ENCODE peak calls at places on chromosomes 6 and 20, in ten cellular contexts. D is endodermal cell; I is Peyer's patch; W is heart left ventricle; E is stomach; O is fibroblast of lung; X is IMR-90; T is CD8-positive, alpha-beta T cell; A is breast epithelium; F is keratinocyte. R is an unnamed sample. For H3K36me3 and H3K27me3, the result is how much of the 10 kb centered on the place peaks cover.

GRCh38 chr6:162873537-162873936 is 145.8 kb downstream of the PACRG start:
- DNase-seq in O (no peak), F (no peak), A (no peak), T (no peak), W (no peak), X (no peak), I (no peak), D (no peak), E (no peak), R (no peak)

GRCh38 chr20:21702553-21703467 is 2.7 kb upstream of the PAX1 start:
- DNase-seq in W (no peak), O (peak), A (peak), F (no peak), I (no peak), E (no peak), T (no peak), D (peak), X (peak), R (no peak)

GRCh38 chr6:6736753-6737654 is 148.5 kb downstream of the LY86 start:
- DNase-seq in I (no peak), T (no peak), W (peak), X (no peak), F (no peak), D (peak), E (peak), O (peak), A (no peak), R (peak)

GRCh38 chr6:626236-626635 is 30.7 kb downstream of the HUS1B start:
- DNase-seq in E (no peak), A (no peak), O (peak), X (peak), W (no peak), F (no peak), T (no peak), D (no peak), I (no peak), R (no peak)

GRCh38 chr20:62307226-62308101 is 4.7 kb downstream of the ADRM1 start:
- DNase-seq in D (no peak), O (peak), E (no peak), X (no peak), A (no peak), T (no peak), W (no peak), I (no peak), F (no peak), R (no peak)

GRCh38 chr20:31608256-31608980 is 3.3 kb downstream of the ID1 start:
- DNase-seq in W (peak), T (no peak), X (peak), O (peak), D (peak), A (peak), E (peak), F (no peak), I (no peak), R (no peak)

GRCh38 chr6:41598670-41599014 is 39.6 kb upstream of the MDFI start:
- DNase-seq in I (no peak), A (no peak), F (no peak), E (no peak), W (no peak), T (no peak), O (no peak), D (no peak), X (no peak), R (no peak)

GRCh38 chr6:21227486-21227885 is 366.1 kb upstream of the SOX4 start:
- DNase-seq in O (no peak), D (no peak), A (no peak), X (peak), T (no peak), E (no peak), F (peak), I (no peak), W (no peak), R (no peak)

GRCh38 chr6:163723759-163724158 is 309.2 kb downstream of the QKI start:
- DNase-seq in F (no peak), E (no peak), O (no peak), A (no peak), D (no peak), T (no peak), W (no peak), X (no peak), I (no peak), R (no peak)

GRCh38 chr6:52551483-52552277 is 25.2 kb downstream of the TRAM2 start:
- DNase-seq in X (peak), A (peak), W (peak), I (no peak), D (peak), E (peak), F (no peak), O (peak), T (no peak), R (no peak)

GRCh38 chr6:98927534-98927933 is 20.2 kb downstream of the FBXL4 start:
- DNase-seq in A (no peak), F (no peak), O (no peak), W (no peak), X (no peak), I (no peak), D (no peak), E (peak), T (no peak), R (no peak)

GRCh38 chr20:10671850-10672578 is 1.8 kb downstream of the JAG1 start:
- DNase-seq in W (peak), A (peak), E (peak), I (no peak), D (peak), T (no peak), X (peak), F (no peak), O (peak), R (no peak)

GRCh38 chr6:26555505-26556262 is 17.5 kb downstream of the HMGN4 start:
- DNase-seq in E (no peak), O (no peak), I (no peak), A (no peak), F (no peak), X (peak), W (no peak), D (peak), T (no peak), R (no peak)

GRCh38 chr6:10401004-10401536 is 13.8 kb downstream of the TFAP2A start:
- DNase-seq in W (no peak), O (no peak), A (no peak), D (no peak), X (no peak), E (no peak), I (no peak), T (no peak), F (no peak), R (no peak)

GRCh38 chr6:32973144-32973854 is 4.9 kb downstream of the BRD2 start:
- DNase-seq in T (peak), F (no peak), D (peak), O (no peak), A (no peak), X (peak), W (no peak), I (peak), E (peak), R (no peak)

GRCh38 chr6:40947876-40948514 is 91.0 kb downstream of the UNC5CL start:
- DNase-seq in A (no peak), T (no peak), W (no peak), F (no peak), E (no peak), X (peak), O (peak), I (no peak), D (peak), R (peak)

GRCh38 chr20:23225407-23226060 is 125.1 kb upstream of the NXT1 start:
- DNase-seq in W (no peak), F (no peak), E (peak), I (no peak), T (no peak), A (no peak), D (no peak), X (peak), O (peak), R (no peak)

GRCh38 chr20:7993238-7993637 is 26.3 kb downstream of the TMX4 start:
- DNase-seq in W (no peak), A (no peak), E (no peak), T (no peak), D (no peak), I (no peak), X (no peak), O (no peak), F (no peak), R (no peak)

GRCh38 chr20:7993703-7994102 is 25.9 kb downstream of the TMX4 start:
- DNase-seq in X (no peak), T (no peak), W (no peak), A (no peak), F (no peak), I (no peak), O (no peak), E (no peak), D (no peak), R (no peak)

GRCh38 chr20:7985916-7986315 is 33.6 kb downstream of the TMX4 start:
- DNase-seq in I (no peak), D (no peak), E (no peak), F (no peak), A (no peak), X (no peak), O (no peak), T (no peak), W (no peak), R (no peak)

GRCh38 chr20:7984192-7984591 is 35.4 kb downstream of the TMX4 start:
- DNase-seq in E (no peak), A (no peak), X (no peak), T (no peak), D (peak), F (no peak), O (no peak), W (no peak), I (no peak), R (no peak)

DNA sequence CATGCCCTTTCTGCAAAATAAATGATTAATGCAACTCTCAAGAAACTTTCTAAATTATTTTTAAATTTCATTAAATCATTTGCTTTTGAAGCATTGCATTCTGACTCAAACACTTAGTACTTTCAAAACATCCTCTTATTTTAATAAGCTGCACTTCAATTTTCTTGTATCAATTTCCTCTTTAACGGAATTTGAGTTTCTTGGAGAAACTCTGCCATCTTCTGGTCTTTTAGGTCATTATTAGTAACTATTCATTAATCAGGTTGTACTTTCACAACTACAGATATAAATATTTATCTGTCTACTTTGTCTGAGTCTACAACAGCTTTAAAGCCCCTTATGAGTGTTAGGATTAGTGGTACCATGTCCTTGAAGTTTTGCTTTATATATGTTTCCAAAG is 30.2 kb downstream of the TMX4 start:
- DNase-seq in F (no peak), A (no peak), W (no peak), E (no peak), I (no peak), D (no peak), X (no peak), T (no peak), O (peak), R (no peak)
- H3K36me3 ChIP-seq in F (under half), A (under half), W (half or more), E (under half), I (under half), D (under half), X (under half), T (under half), O (under half), R (under half)

GRCh38 chr20:51768759-51769517 is 748 bp upstream of the ATP9A start:
- DNase-seq in W (peak), I (no peak), X (no peak), A (no peak), O (no peak), E (no peak), D (no peak), T (no peak), F (no peak), R (no peak)

GRCh38 chr20:51767018-51767866 is 948 bp downstream of the ATP9A start:
- DNase-seq in A (peak), W (peak), O (peak), T (peak), D (peak), I (peak), X (no peak), E (peak), F (peak), R (no peak)

GRCh38 chr20:51763965-51764602 is 4.1 kb downstream of the ATP9A start:
- DNase-seq in X (peak), W (no peak), E (no peak), T (no peak), F (no peak), D (no peak), O (peak), A (no peak), I (no peak), R (no peak)

GRCh38 chr20:51769941-51770615 is 1.9 kb upstream of the ATP9A start:
- DNase-seq in X (no peak), A (no peak), O (no peak), T (no peak), W (no peak), F (no peak), E (no peak), I (no peak), D (no peak), R (no peak)

DNA sequence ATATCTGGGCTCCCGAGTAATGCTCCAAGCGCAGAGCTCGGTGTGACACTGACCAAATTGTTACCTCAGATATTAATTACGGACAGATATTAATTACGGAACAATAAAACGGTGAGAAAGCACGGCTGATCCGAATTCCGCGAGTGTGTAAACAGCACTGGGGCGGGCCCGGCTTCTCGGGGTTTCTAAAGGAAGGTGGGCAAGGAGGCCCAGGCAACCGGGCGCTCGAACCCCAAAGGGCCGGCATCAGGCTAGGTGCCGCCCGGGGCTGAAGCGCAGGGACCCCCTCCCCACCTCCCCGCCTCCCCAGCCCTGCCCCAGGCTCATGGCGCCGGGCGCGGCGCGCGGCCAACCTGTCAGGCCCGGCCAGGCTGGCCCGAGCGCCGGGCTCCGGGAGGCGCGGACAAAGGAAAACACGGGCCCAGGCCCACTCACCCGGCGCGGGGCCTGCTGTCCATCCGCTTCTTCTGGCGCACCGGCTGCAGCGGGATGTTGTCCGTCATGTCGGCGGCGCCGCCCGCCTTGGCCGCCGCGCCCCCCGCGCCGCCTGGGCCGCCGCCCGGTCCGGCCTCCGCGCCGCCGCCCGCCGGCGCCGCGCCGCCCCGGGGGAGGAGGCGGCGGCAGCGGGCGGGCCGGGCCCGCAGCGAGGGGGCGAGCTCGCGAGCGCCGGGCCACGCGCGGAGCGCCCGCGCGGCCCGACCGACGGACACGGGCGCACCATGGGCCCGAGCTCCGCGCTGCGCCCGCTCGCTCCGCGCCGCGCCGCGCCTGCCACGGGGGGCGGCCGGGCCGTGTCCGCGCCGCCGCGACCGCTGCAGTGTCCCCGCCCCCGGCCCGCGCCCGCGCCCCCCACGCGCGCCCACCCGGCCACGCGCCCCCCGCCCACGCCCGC is at the start of gene ATP9A:
- DNase-seq in A (no peak), I (no peak), D (peak), E (peak), T (no peak), O (peak), F (no peak), X (peak), W (peak), R (no peak)
- TF ChIP-seq CTCF in A (no peak), I (no peak), D (peak), E (no peak), T (no peak), O (no peak), F (no peak), X (no peak), W (no peak), R (no peak)

GRCh38 chr20:5077761-5078387 is 41.9 kb downstream of the PCNA start:
- DNase-seq in F (no peak), A (no peak), W (no peak), O (no peak), D (no peak), T (peak), X (no peak), I (no peak), E (no peak), R (no peak)

GRCh38 chr20:5070570-5070969 is 49.2 kb downstream of the PCNA start:
- DNase-seq in A (no peak), T (no peak), X (no peak), F (no peak), E (no peak), W (no peak), O (no peak), D (no peak), I (no peak), R (no peak)

GRCh38 chr20:5073154-5074049 is 46.4 kb downstream of the PCNA start:
- DNase-seq in D (peak), A (peak), T (no peak), F (peak), O (peak), E (peak), X (peak), I (no peak), W (peak), R (peak)

GRCh38 chr20:5072756-5073153 is 47.0 kb downstream of the PCNA start:
- DNase-seq in W (no peak), F (no peak), X (no peak), O (no peak), I (no peak), E (no peak), D (no peak), T (no peak), A (no peak), R (no peak)

GRCh38 chr20:5074050-5074674 is 45.6 kb downstream of the PCNA start:
- DNase-seq in E (no peak), D (no peak), A (no peak), I (no peak), O (no peak), W (no peak), F (no peak), T (no peak), X (no peak), R (no peak)
- H3K27me3 ChIP-seq in E (under half), D (under half), A (under half), I (under half), O (under half), W (under half), F (under half), T (under half), X (under half), R (under half)

GRCh38 chr20:50893620-50894019 is 37.6 kb downstream of the ADNP start:
- DNase-seq in W (no peak), O (no peak), F (no peak), X (no peak), A (no peak), D (no peak), E (no peak), I (no peak), T (no peak), R (no peak)
- H3K36me3 ChIP-seq in W (half or more), O (under half), F (half or more), X (under half), A (under half), D (half or more), E (under half), I (half or more), T (under half), R (under half)

GRCh38 chr6:44974511-44974910 is 353.6 kb upstream of the RUNX2 start:
- DNase-seq in E (no peak), D (no peak), O (no peak), I (no peak), T (no peak), W (no peak), X (no peak), F (no peak), A (no peak), R (no peak)

GRCh38 chr6:44966449-44967091 is 361.6 kb upstream of the RUNX2 start:
- DNase-seq in I (no peak), T (no peak), A (no peak), E (no peak), F (peak), O (peak), D (no peak), W (no peak), X (peak), R (peak)

GRCh38 chr6:44972710-44973109 is 355.4 kb upstream of the RUNX2 start:
- DNase-seq in F (no peak), E (no peak), I (no peak), O (no peak), D (peak), A (no peak), W (no peak), T (no peak), X (no peak), R (no peak)

GRCh38 chr6:44967481-44967880 is 360.6 kb upstream of the RUNX2 start:
- DNase-seq in O (no peak), X (no peak), T (no peak), A (no peak), D (no peak), W (peak), I (no peak), E (no peak), F (no peak), R (no peak)

GRCh38 chr6:44969446-44970175 is 358.5 kb upstream of the RUNX2 start:
- DNase-seq in W (no peak), A (no peak), D (no peak), I (no peak), O (peak), F (no peak), X (peak), E (no peak), T (no peak), R (no peak)
- TF ChIP-seq CTCF in W (no peak), A (no peak), D (no peak), I (no peak), O (no peak), F (no peak), X (no peak), E (no peak), T (no peak), R (no peak)

GRCh38 chr20:2793471-2793870 is 7.0 kb downstream of the CPXM1 start:
- DNase-seq in X (no peak), I (no peak), E (no peak), A (no peak), O (no peak), T (no peak), F (no peak), W (no peak), D (no peak), R (no peak)
- H3K27me3 ChIP-seq in X (under half), I (under half), E (under half), A (under half), O (under half), T (under half), F (half or more), W (under half), D (under half), R (under half)

GRCh38 chr6:30655743-30656094 is 8.8 kb downstream of the C6orf136 start:
- DNase-seq in F (no peak), X (peak), E (no peak), W (no peak), I (no peak), A (no peak), O (no peak), T (no peak), D (no peak), R (no peak)

GRCh38 chr6:30647039-30647801 is at the start of gene C6orf136:
- DNase-seq in T (peak), F (peak), D (peak), X (peak), I (peak), O (peak), A (peak), W (peak), E (peak), R (peak)

GRCh38 chr6:30647802-30648460 is 998 bp downstream of the C6orf136 start:
- DNase-seq in W (no peak), I (no peak), D (no peak), O (no peak), X (no peak), T (peak), A (no peak), F (no peak), E (no peak), R (no peak)

GRCh38 chr6:30654798-30655742 is 8.1 kb downstream of the C6orf136 start:
- DNase-seq in W (no peak), A (no peak), T (no peak), F (no peak), D (no peak), X (no peak), E (no peak), I (no peak), O (no peak), R (no peak)

DNA sequence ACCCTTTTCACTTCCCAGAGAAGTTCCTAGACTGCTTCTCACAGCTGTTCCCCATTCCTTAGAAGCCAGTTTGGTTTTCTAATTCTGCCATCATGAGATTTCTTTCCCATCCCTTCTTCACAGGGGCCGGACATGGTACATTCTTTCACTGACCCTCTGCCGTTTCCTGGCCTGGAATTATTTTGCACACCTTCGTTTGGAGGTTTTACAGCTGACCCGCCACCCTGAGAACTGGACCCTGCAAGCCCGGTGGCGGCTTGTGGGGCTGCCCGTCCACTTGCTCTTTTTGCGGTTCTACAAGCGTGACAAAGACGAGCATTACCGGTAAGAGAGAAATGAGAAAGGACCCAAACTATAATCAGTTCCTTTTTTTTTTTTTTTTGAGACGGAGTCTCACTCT is 4.2 kb downstream of the C6orf136 start:
- DNase-seq in X (no peak), I (no peak), W (no peak), A (no peak), F (no peak), E (no peak), D (no peak), O (no peak), T (no peak), R (no peak)
- H3K36me3 ChIP-seq in X (under half), I (half or more), W (half or more), A (under half), F (under half), E (half or more), D (half or more), O (under half), T (under half), R (under half)

GRCh38 chr20:35293303-35294292 is 1.4 kb upstream of the FAM83C start:
- DNase-seq in T (no peak), W (no peak), F (no peak), A (no peak), I (no peak), D (no peak), E (no peak), O (no peak), X (no peak), R (no peak)
- TF ChIP-seq CTCF in T (no peak), W (no peak), F (no peak), A (no peak), I (no peak), D (no peak), E (no peak), O (no peak), X (no peak), R (no peak)